ENCODE peak calls at places on chromosomes 7 and 10, in five cellular contexts. One of them, this sample, is unnamed.

GRCh38 chr7:6446977-6447588 is 671 bp downstream of the DAGLB start:
- DNase-seq in HT-29: peak
- DNase-seq in osteocyte: peak
- DNase-seq in amniotic stem cell: peak
- DNase-seq in stimulated activated CD8-positive, alpha-beta memory T cell treated with anti-CD3 and anti-CD28 coated beads, Interleukin-2, amount 100 ng/mL, for 1 hour: no peak
- DNase-seq in this sample: peak

GRCh38 chr10:43121444-43121843 is 16.8 kb upstream of the CSGALNACT2 start:
- DNase-seq in HT-29: no peak
- DNase-seq in osteocyte: no peak
- DNase-seq in amniotic stem cell: no peak
- DNase-seq in stimulated activated CD8-positive, alpha-beta memory T cell treated with anti-CD3 and anti-CD28 coated beads, Interleukin-2, amount 100 ng/mL, for 1 hour: no peak
- DNase-seq in this sample: no peak

GRCh38 chr10:68155615-68156205 is 46.4 kb downstream of the MYPN start:
- DNase-seq in HT-29: no peak
- DNase-seq in osteocyte: no peak
- DNase-seq in amniotic stem cell: no peak
- DNase-seq in stimulated activated CD8-positive, alpha-beta memory T cell treated with anti-CD3 and anti-CD28 coated beads, Interleukin-2, amount 100 ng/mL, for 1 hour: no peak
- DNase-seq in this sample: no peak

GRCh38 chr7:50567715-50568261 is 2.6 kb upstream of the DDC start:
- DNase-seq in HT-29: no peak
- DNase-seq in osteocyte: no peak
- DNase-seq in amniotic stem cell: no peak
- DNase-seq in stimulated activated CD8-positive, alpha-beta memory T cell treated with anti-CD3 and anti-CD28 coated beads, Interleukin-2, amount 100 ng/mL, for 1 hour: no peak
- DNase-seq in this sample: no peak

GRCh38 chr7:7017707-7018265 is 164.6 kb upstream of the C1GALT1 start:
- DNase-seq in HT-29: peak
- DNase-seq in osteocyte: no peak
- DNase-seq in amniotic stem cell: no peak
- DNase-seq in stimulated activated CD8-positive, alpha-beta memory T cell treated with anti-CD3 and anti-CD28 coated beads, Interleukin-2, amount 100 ng/mL, for 1 hour: no peak
- DNase-seq in this sample: no peak

GRCh38 chr7:75776295-75776971 is 4.4 kb upstream of the CCL26 start:
- DNase-seq in HT-29: peak
- DNase-seq in osteocyte: no peak
- DNase-seq in amniotic stem cell: no peak
- DNase-seq in stimulated activated CD8-positive, alpha-beta memory T cell treated with anti-CD3 and anti-CD28 coated beads, Interleukin-2, amount 100 ng/mL, for 1 hour: peak
- DNase-seq in this sample: peak

GRCh38 chr10:52313350-52314006 is 603 bp upstream of the DKK1 start:
- DNase-seq in HT-29: peak
- DNase-seq in osteocyte: no peak
- DNase-seq in amniotic stem cell: no peak
- DNase-seq in stimulated activated CD8-positive, alpha-beta memory T cell treated with anti-CD3 and anti-CD28 coated beads, Interleukin-2, amount 100 ng/mL, for 1 hour: no peak
- DNase-seq in this sample: peak

GRCh38 chr10:128843972-128844371 is 623.1 kb upstream of the MGMT start:
- DNase-seq in HT-29: peak
- DNase-seq in osteocyte: no peak
- DNase-seq in amniotic stem cell: no peak
- DNase-seq in stimulated activated CD8-positive, alpha-beta memory T cell treated with anti-CD3 and anti-CD28 coated beads, Interleukin-2, amount 100 ng/mL, for 1 hour: no peak
- DNase-seq in this sample: no peak

GRCh38 chr7:64630496-64630895 is 35.4 kb upstream of the ZNF107 start:
- DNase-seq in HT-29: peak
- DNase-seq in osteocyte: no peak
- DNase-seq in amniotic stem cell: no peak
- DNase-seq in stimulated activated CD8-positive, alpha-beta memory T cell treated with anti-CD3 and anti-CD28 coated beads, Interleukin-2, amount 100 ng/mL, for 1 hour: no peak
- DNase-seq in this sample: peak

GRCh38 chr10:91211675-91212074 is 8.8 kb upstream of the PCGF5 start:
- DNase-seq in HT-29: no peak
- DNase-seq in osteocyte: no peak
- DNase-seq in amniotic stem cell: no peak
- DNase-seq in stimulated activated CD8-positive, alpha-beta memory T cell treated with anti-CD3 and anti-CD28 coated beads, Interleukin-2, amount 100 ng/mL, for 1 hour: no peak
- DNase-seq in this sample: peak

GRCh38 chr10:68332259-68333057 is at the start of gene PBLD:
- DNase-seq in HT-29: peak
- DNase-seq in osteocyte: peak
- DNase-seq in amniotic stem cell: peak
- DNase-seq in stimulated activated CD8-positive, alpha-beta memory T cell treated with anti-CD3 and anti-CD28 coated beads, Interleukin-2, amount 100 ng/mL, for 1 hour: peak
- DNase-seq in this sample: peak

GRCh38 chr10:24722676-24723385 is 856 bp downstream of the ARHGAP21 start:
- DNase-seq in HT-29: peak
- DNase-seq in osteocyte: peak
- DNase-seq in amniotic stem cell: no peak
- DNase-seq in stimulated activated CD8-positive, alpha-beta memory T cell treated with anti-CD3 and anti-CD28 coated beads, Interleukin-2, amount 100 ng/mL, for 1 hour: no peak
- DNase-seq in this sample: peak

GRCh38 chr10:101092742-101093386 is 31.1 kb downstream of the KAZALD1 start:
- DNase-seq in HT-29: no peak
- DNase-seq in osteocyte: no peak
- DNase-seq in amniotic stem cell: no peak
- DNase-seq in stimulated activated CD8-positive, alpha-beta memory T cell treated with anti-CD3 and anti-CD28 coated beads, Interleukin-2, amount 100 ng/mL, for 1 hour: no peak
- DNase-seq in this sample: no peak

GRCh38 chr10:2953495-2953894 is 113.9 kb upstream of the PFKP start:
- DNase-seq in HT-29: no peak
- DNase-seq in osteocyte: no peak
- DNase-seq in amniotic stem cell: no peak
- DNase-seq in stimulated activated CD8-positive, alpha-beta memory T cell treated with anti-CD3 and anti-CD28 coated beads, Interleukin-2, amount 100 ng/mL, for 1 hour: no peak
- DNase-seq in this sample: no peak

GRCh38 chr10:92327445-92328433 is 36.8 kb downstream of the MARCHF5 start:
- DNase-seq in HT-29: no peak
- DNase-seq in osteocyte: no peak
- DNase-seq in amniotic stem cell: no peak
- DNase-seq in stimulated activated CD8-positive, alpha-beta memory T cell treated with anti-CD3 and anti-CD28 coated beads, Interleukin-2, amount 100 ng/mL, for 1 hour: no peak
- DNase-seq in this sample: peak

GRCh38 chr7:655758-656157 is 70.7 kb upstream of the DNAAF5 start:
- DNase-seq in HT-29: no peak
- DNase-seq in osteocyte: no peak
- DNase-seq in amniotic stem cell: no peak
- DNase-seq in stimulated activated CD8-positive, alpha-beta memory T cell treated with anti-CD3 and anti-CD28 coated beads, Interleukin-2, amount 100 ng/mL, for 1 hour: no peak
- DNase-seq in this sample: no peak

GRCh38 chr7:66921396-66921917 is 432 bp downstream of the TMEM248 start:
- DNase-seq in HT-29: peak
- DNase-seq in osteocyte: no peak
- DNase-seq in amniotic stem cell: peak
- DNase-seq in stimulated activated CD8-positive, alpha-beta memory T cell treated with anti-CD3 and anti-CD28 coated beads, Interleukin-2, amount 100 ng/mL, for 1 hour: no peak
- DNase-seq in this sample: peak

GRCh38 chr10:93315261-93315660 is 166.9 kb downstream of the MYOF start:
- DNase-seq in HT-29: no peak
- DNase-seq in osteocyte: no peak
- DNase-seq in amniotic stem cell: no peak
- DNase-seq in stimulated activated CD8-positive, alpha-beta memory T cell treated with anti-CD3 and anti-CD28 coated beads, Interleukin-2, amount 100 ng/mL, for 1 hour: no peak
- DNase-seq in this sample: no peak

GRCh38 chr10:130048081-130048480 is 62.5 kb downstream of the C10orf143 start:
- DNase-seq in HT-29: no peak
- DNase-seq in osteocyte: no peak
- DNase-seq in amniotic stem cell: no peak
- DNase-seq in stimulated activated CD8-positive, alpha-beta memory T cell treated with anti-CD3 and anti-CD28 coated beads, Interleukin-2, amount 100 ng/mL, for 1 hour: no peak
- DNase-seq in this sample: no peak

GRCh38 chr7:135525426-135525825 is 15.5 kb upstream of the CNOT4 start:
- DNase-seq in HT-29: no peak
- DNase-seq in osteocyte: no peak
- DNase-seq in amniotic stem cell: no peak
- DNase-seq in stimulated activated CD8-positive, alpha-beta memory T cell treated with anti-CD3 and anti-CD28 coated beads, Interleukin-2, amount 100 ng/mL, for 1 hour: no peak
- DNase-seq in this sample: no peak

GRCh38 chr10:124003481-124004371 is 89.7 kb downstream of the CHST15 start:
- DNase-seq in HT-29: no peak
- DNase-seq in osteocyte: peak
- DNase-seq in amniotic stem cell: no peak
- DNase-seq in stimulated activated CD8-positive, alpha-beta memory T cell treated with anti-CD3 and anti-CD28 coated beads, Interleukin-2, amount 100 ng/mL, for 1 hour: no peak
- DNase-seq in this sample: no peak

GRCh38 chr10:59625842-59626522 is 83.7 kb downstream of the SLC16A9 start:
- DNase-seq in HT-29: peak
- DNase-seq in osteocyte: no peak
- DNase-seq in amniotic stem cell: peak
- DNase-seq in stimulated activated CD8-positive, alpha-beta memory T cell treated with anti-CD3 and anti-CD28 coated beads, Interleukin-2, amount 100 ng/mL, for 1 hour: no peak
- DNase-seq in this sample: peak

GRCh38 chr10:5148678-5149032 is 36.3 kb downstream of the AKR1C8 start:
- DNase-seq in HT-29: no peak
- DNase-seq in osteocyte: no peak
- DNase-seq in amniotic stem cell: no peak
- DNase-seq in stimulated activated CD8-positive, alpha-beta memory T cell treated with anti-CD3 and anti-CD28 coated beads, Interleukin-2, amount 100 ng/mL, for 1 hour: no peak
- DNase-seq in this sample: no peak

GRCh38 chr7:29642494-29643155 is 79.0 kb downstream of the PRR15 start:
- DNase-seq in HT-29: no peak
- DNase-seq in osteocyte: no peak
- DNase-seq in amniotic stem cell: no peak
- DNase-seq in stimulated activated CD8-positive, alpha-beta memory T cell treated with anti-CD3 and anti-CD28 coated beads, Interleukin-2, amount 100 ng/mL, for 1 hour: no peak
- DNase-seq in this sample: no peak

GRCh38 chr10:6171891-6172354 is 30.8 kb upstream of the PFKFB3 start:
- DNase-seq in HT-29: no peak
- DNase-seq in osteocyte: no peak
- DNase-seq in amniotic stem cell: no peak
- DNase-seq in stimulated activated CD8-positive, alpha-beta memory T cell treated with anti-CD3 and anti-CD28 coated beads, Interleukin-2, amount 100 ng/mL, for 1 hour: no peak
- DNase-seq in this sample: no peak

GRCh38 chr7:44590910-44591309 is 8.9 kb upstream of the TMED4 start:
- DNase-seq in HT-29: no peak
- DNase-seq in osteocyte: no peak
- DNase-seq in amniotic stem cell: no peak
- DNase-seq in stimulated activated CD8-positive, alpha-beta memory T cell treated with anti-CD3 and anti-CD28 coated beads, Interleukin-2, amount 100 ng/mL, for 1 hour: no peak
- DNase-seq in this sample: no peak